ENCODE peak calls at places on chromosomes 2 and 18, in ten cellular contexts. K, P, G, M, U, Y, V, J, Z and A are unnamed samples.

GRCh38 chr2:73983322-73984202 is 1.1 kb upstream of the TET3 start:
- DNase-seq in K (peak; percentile 96), P (peak; percentile 53), G (peak; percentile 40), M (no peak), U (no peak), Y (no peak), V (no peak), J (peak; percentile 79), Z (peak; percentile 97), A (no peak)

GRCh38 chr2:9950521-9951271 is 797 bp upstream of the GRHL1 start:
- DNase-seq in K (peak; percentile 77), P (peak; percentile 64), G (peak; percentile 39), M (no peak), U (peak; percentile 91), Y (peak; percentile 46), V (no peak), J (peak; percentile 69), Z (peak; percentile 56), A (peak; percentile 87)

GRCh38 chr2:173087214-173087581 is 11.6 kb downstream of the MAP3K20 start:
- DNase-seq in K (no peak), P (no peak), G (no peak), M (no peak), U (no peak), Y (no peak), V (no peak), J (no peak), Z (no peak), A (no peak)

GRCh38 chr2:172551266-172551665 is 4.6 kb upstream of the PDK1 start:
- DNase-seq in K (no peak), P (no peak), G (no peak), M (no peak), U (no peak), Y (no peak), V (no peak), J (no peak), Z (no peak), A (no peak)

GRCh38 chr2:60361498-60361897 is 192.0 kb downstream of the BCL11A start:
- DNase-seq in K (no peak), P (no peak), G (no peak), M (no peak), U (no peak), Y (no peak), V (no peak), J (no peak), Z (no peak), A (no peak)

GRCh38 chr2:138777996-138778395 is 2.2 kb downstream of the NXPH2 start:
- DNase-seq in K (no peak), P (no peak), G (no peak), M (no peak), U (no peak), Y (no peak), V (no peak), J (peak; percentile 21), Z (no peak), A (no peak)

GRCh38 chr2:241736111-241736510 is 1.7 kb downstream of the D2HGDH start:
- DNase-seq in K (no peak), P (no peak), G (no peak), M (no peak), U (no peak), Y (no peak), V (no peak), J (no peak), Z (no peak), A (no peak)

GRCh38 chr2:22694300-22694699 is 690.7 kb upstream of the KLHL29 start:
- DNase-seq in K (no peak), P (no peak), G (no peak), M (no peak), U (no peak), Y (no peak), V (no peak), J (no peak), Z (no peak), A (no peak)

GRCh38 chr2:110114801-110115200 is 821 bp downstream of the MALL start:
- DNase-seq in K (no peak), P (no peak), G (no peak), M (no peak), U (no peak), Y (no peak), V (no peak), J (no peak), Z (peak; percentile 46), A (no peak)

GRCh38 chr18:3720818-3721545 is 271.0 kb downstream of the TGIF1 start:
- DNase-seq in K (no peak), P (no peak), G (no peak), M (no peak), U (no peak), Y (no peak), V (no peak), J (peak; percentile 72), Z (no peak), A (no peak)

GRCh38 chr2:190180313-190181065 is 118.0 kb upstream of the MSTN start:
- DNase-seq in K (peak; percentile 83), P (peak; percentile 59), G (peak; percentile 34), M (no peak), U (peak; percentile 75), Y (no peak), V (no peak), J (peak; percentile 71), Z (peak; percentile 81), A (peak; percentile 82)

GRCh38 chr2:128273469-128274081 is 45.1 kb downstream of the HS6ST1 start:
- DNase-seq in K (peak; percentile 61), P (no peak), G (no peak), M (no peak), U (peak; percentile 9), Y (no peak), V (no peak), J (no peak), Z (peak; percentile 19), A (peak; percentile 69)

GRCh38 chr2:239145601-239146000 is 255.2 kb downstream of the HDAC4 start:
- DNase-seq in K (no peak), P (no peak), G (no peak), M (no peak), U (no peak), Y (no peak), V (no peak), J (no peak), Z (no peak), A (no peak)

GRCh38 chr2:176643711-176644110 is 374.5 kb downstream of the MTX2 start:
- DNase-seq in K (no peak), P (no peak), G (no peak), M (no peak), U (no peak), Y (no peak), V (no peak), J (no peak), Z (no peak), A (no peak)

GRCh38 chr2:126781206-126781605 is 117.5 kb upstream of the TEX51 start:
- DNase-seq in K (peak; percentile 29), P (no peak), G (no peak), M (no peak), U (no peak), Y (no peak), V (no peak), J (no peak), Z (no peak), A (peak; percentile 44)

GRCh38 chr2:174184915-174185314 is 63.4 kb downstream of the OLA1 start:
- DNase-seq in K (no peak), P (no peak), G (no peak), M (no peak), U (no peak), Y (no peak), V (no peak), J (no peak), Z (no peak), A (no peak)

GRCh38 chr2:180607501-180608060 is 372.8 kb upstream of the UBE2E3 start:
- DNase-seq in K (no peak), P (no peak), G (no peak), M (no peak), U (no peak), Y (no peak), V (no peak), J (peak; percentile 54), Z (no peak), A (no peak)

GRCh38 chr2:54009549-54009948 is 38.8 kb upstream of the PSME4 start:
- DNase-seq in K (no peak), P (no peak), G (no peak), M (no peak), U (no peak), Y (no peak), V (no peak), J (no peak), Z (no peak), A (no peak)

GRCh38 chr2:174013310-174013751 is 48.2 kb upstream of the SP3 start:
- DNase-seq in K (peak; percentile 77), P (no peak), G (no peak), M (no peak), U (no peak), Y (no peak), V (no peak), J (no peak), Z (no peak), A (peak; percentile 85)

GRCh38 chr18:80126797-80127196 is 17.7 kb downstream of the ADNP2 start:
- DNase-seq in K (no peak), P (no peak), G (no peak), M (no peak), U (no peak), Y (no peak), V (no peak), J (no peak), Z (no peak), A (no peak)

GRCh38 chr2:61380120-61380881 is 90.6 kb downstream of the USP34 start:
- DNase-seq in K (no peak), P (no peak), G (no peak), M (no peak), U (no peak), Y (no peak), V (no peak), J (no peak), Z (no peak), A (no peak)

GRCh38 chr2:111946294-111947114 is 48.1 kb downstream of the MERTK start:
- DNase-seq in K (peak; percentile 78), P (peak; percentile 14), G (no peak), M (no peak), U (no peak), Y (no peak), V (peak; percentile 92), J (peak; percentile 85), Z (peak; percentile 22), A (no peak)

GRCh38 chr2:20614201-20615045 is 36.5 kb downstream of the HS1BP3 start:
- DNase-seq in K (peak; percentile 55), P (peak; percentile 88), G (no peak), M (no peak), U (no peak), Y (no peak), V (no peak), J (peak; percentile 92), Z (no peak), A (peak; percentile 79)

GRCh38 chr2:167192833-167193232 is 304.6 kb downstream of the XIRP2 start:
- DNase-seq in K (no peak), P (no peak), G (no peak), M (no peak), U (no peak), Y (no peak), V (peak; percentile 81), J (no peak), Z (no peak), A (no peak)

GRCh38 chr2:68251855-68252406 is 401 bp downstream of the PPP3R1 start:
- DNase-seq in K (peak; percentile 75), P (no peak), G (peak; percentile 49), M (peak; percentile 16), U (peak; percentile 60), Y (peak; percentile 32), V (no peak), J (peak; percentile 59), Z (peak; percentile 60), A (peak; percentile 84)

GRCh38 chr2:189580267-189580661 is 322 bp downstream of the SLC40A1 start:
- DNase-seq in K (peak; percentile 66), P (peak; percentile 54), G (peak; percentile 42), M (no peak), U (peak; percentile 32), Y (peak; percentile 7), V (no peak), J (peak; percentile 76), Z (peak; percentile 44), A (no peak)

GRCh38 chr2:84126084-84126483 is 333.0 kb downstream of the SUCLG1 start:
- DNase-seq in K (no peak), P (no peak), G (no peak), M (no peak), U (no peak), Y (no peak), V (no peak), J (no peak), Z (no peak), A (no peak)

GRCh38 chr2:7899923-7900322 is 781.9 kb upstream of the ID2 start:
- DNase-seq in K (no peak), P (no peak), G (no peak), M (no peak), U (no peak), Y (no peak), V (no peak), J (no peak), Z (no peak), A (no peak)